ENCODE peak calls at places on chromosomes 12 and 14, in six cellular contexts. Q, T, Z, O, A and B are unnamed samples.

GRCh38 chr12:103728323-103728722 is 112.7 kb downstream of the NT5DC3 start:
- DNase-seq in Z (no peak), Q (no peak), T (no peak), O (no peak), A (peak), B (no peak)

GRCh38 chr14:80798878-80799277 is 142.7 kb downstream of the CEP128 start:
- DNase-seq in Z (no peak), A (no peak), T (no peak), O (no peak), Q (no peak), B (no peak)

GRCh38 chr12:9276990-9277389 is 68.8 kb upstream of the PZP start:
- DNase-seq in A (no peak), T (no peak), Q (no peak), Z (no peak), O (no peak), B (no peak)

GRCh38 chr12:96986883-96987523 is 79.9 kb downstream of the NEDD1 start:
- DNase-seq in Q (no peak), A (no peak), Z (no peak), T (no peak), O (peak), B (no peak)

GRCh38 chr12:1439687-1440086 is 154.7 kb downstream of the FBXL14 start:
- DNase-seq in Z (no peak), T (no peak), A (no peak), O (no peak), Q (no peak), B (no peak)

GRCh38 chr12:51972849-51973273 is 21.4 kb downstream of the ACVR1B start:
- DNase-seq in O (no peak), Z (peak), Q (no peak), T (peak), A (peak), B (peak)

GRCh38 chr12:104351023-104351983 is 47.8 kb downstream of the EID3 start:
- DNase-seq in A (no peak), Q (no peak), Z (no peak), T (no peak), O (no peak), B (no peak)

GRCh38 chr12:83805137-83805818 is 1107.3 kb downstream of the SLC6A15 start:
- DNase-seq in Z (no peak), T (no peak), Q (no peak), A (no peak), O (no peak), B (no peak)

GRCh38 chr12:122227341-122227740 is 1.5 kb upstream of the DIABLO start:
- DNase-seq in O (no peak), T (no peak), Z (no peak), Q (no peak), A (no peak), B (no peak)

GRCh38 chr12:54191550-54192022 is 2.8 kb upstream of the SMUG1 start:
- DNase-seq in A (peak), T (peak), Z (peak), O (peak), Q (no peak), B (no peak)

GRCh38 chr12:117139025-117139717 is 40.0 kb upstream of the TESC start:
- DNase-seq in T (no peak), Z (no peak), A (no peak), Q (no peak), O (no peak), B (no peak)

GRCh38 chr14:106308839-106309389 is 782.5 kb downstream of the TMEM121 start:
- DNase-seq in T (no peak), Q (peak), A (no peak), O (peak), Z (peak), B (no peak)

GRCh38 chr14:103724116-103724515 is 8.5 kb downstream of the ZFYVE21 start:
- DNase-seq in A (no peak), O (no peak), T (no peak), Q (no peak), Z (peak), B (no peak)

GRCh38 chr12:124140889-124141550 is 153.9 kb upstream of the RFLNA start:
- DNase-seq in A (no peak), T (no peak), Z (no peak), O (no peak), Q (no peak), B (no peak)

GRCh38 chr12:65327207-65328076 is 49.0 kb downstream of the MSRB3 start:
- DNase-seq in Q (no peak), O (no peak), T (no peak), A (peak), Z (no peak), B (no peak)

GRCh38 chr14:103014466-103015319 is 42.7 kb downstream of the CDC42BPB start:
- DNase-seq in Q (no peak), O (no peak), Z (no peak), T (peak), A (no peak), B (no peak)

GRCh38 chr12:51850933-51851244 is 2.4 kb upstream of the FIGNL2 start:
- DNase-seq in A (no peak), T (no peak), Z (no peak), O (no peak), Q (no peak), B (no peak)

GRCh38 chr12:119980247-119980646 is 8.8 kb upstream of the BICDL1 start:
- DNase-seq in A (no peak), O (no peak), Q (no peak), T (no peak), Z (no peak), B (no peak)

GRCh38 chr12:64181504-64182291 is 40.4 kb downstream of the KICS2 start:
- DNase-seq in O (peak), Q (no peak), T (peak), A (peak), Z (no peak), B (peak)

GRCh38 chr14:61107148-61107641 is 126.2 kb downstream of the SLC38A6 start:
- DNase-seq in Z (peak), T (no peak), A (no peak), O (no peak), Q (no peak), B (no peak)

GRCh38 chr14:95470942-95471499 is 45.4 kb downstream of the SYNE3 start:
- DNase-seq in Q (no peak), T (no peak), O (no peak), A (no peak), Z (no peak), B (no peak)

GRCh38 chr14:51205486-51205885 is 34.6 kb upstream of the TMX1 start:
- DNase-seq in Q (no peak), O (no peak), A (no peak), Z (no peak), T (no peak), B (no peak)

GRCh38 chr14:59086241-59086899 is 102.1 kb upstream of the DAAM1 start:
- DNase-seq in T (no peak), Z (no peak), Q (no peak), O (no peak), A (peak), B (no peak)

GRCh38 chr12:128798543-128799341 is 25.0 kb downstream of the SLC15A4 start:
- DNase-seq in A (no peak), O (peak), Q (no peak), T (no peak), Z (no peak), B (no peak)

GRCh38 chr12:2510066-2510465 is 284.7 kb upstream of the FKBP4 start:
- DNase-seq in Q (no peak), Z (peak), O (no peak), A (no peak), T (no peak), B (no peak)

GRCh38 chr12:28568083-28568482 is 377.8 kb downstream of the CCDC91 start:
- DNase-seq in A (peak), T (peak), O (no peak), Q (no peak), Z (no peak), B (peak)

GRCh38 chr12:66662729-66663128 is 16.1 kb downstream of the GRIP1 start:
- DNase-seq in Z (no peak), T (peak), O (no peak), Q (no peak), A (no peak), B (no peak)

GRCh38 chr12:66665416-66665815 is 13.5 kb downstream of the GRIP1 start:
- DNase-seq in T (peak), Q (no peak), O (no peak), A (no peak), Z (no peak), B (no peak)

GRCh38 chr12:66664076-66664475 is 14.8 kb downstream of the GRIP1 start:
- DNase-seq in O (no peak), T (peak), Z (no peak), A (no peak), Q (no peak), B (no peak)

GRCh38 chr12:66663605-66664004 is 15.3 kb downstream of the GRIP1 start:
- DNase-seq in Q (no peak), A (no peak), Z (no peak), T (no peak), O (no peak), B (no peak)

DNA sequence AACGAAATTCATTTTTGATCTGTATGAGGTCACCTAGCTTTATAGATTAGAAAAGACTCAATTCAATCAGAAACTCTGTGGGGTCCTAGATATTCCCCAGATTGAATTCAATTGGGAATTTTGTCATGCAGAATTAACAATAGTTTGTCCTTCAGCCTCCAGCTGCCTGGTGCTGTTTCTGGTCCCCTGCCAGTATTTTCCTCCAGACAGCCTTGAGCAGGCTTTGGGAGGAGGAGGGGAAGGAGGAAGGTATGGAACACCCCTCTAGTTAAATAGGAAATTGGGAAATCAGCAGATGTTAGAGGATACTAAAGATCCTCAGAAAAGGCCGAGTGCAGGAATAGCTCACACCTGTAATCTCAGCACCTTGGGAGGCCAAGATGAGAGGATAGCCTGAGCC is 10.6 kb downstream of the GRIP1 start:
- DNase-seq in T (no peak), Q (no peak), O (no peak), Z (no peak), A (no peak), B (no peak)
- TF ChIP-seq CTCF in T (no peak), Q (no peak), O (no peak), Z (no peak), A (no peak), B (no peak)

DNA sequence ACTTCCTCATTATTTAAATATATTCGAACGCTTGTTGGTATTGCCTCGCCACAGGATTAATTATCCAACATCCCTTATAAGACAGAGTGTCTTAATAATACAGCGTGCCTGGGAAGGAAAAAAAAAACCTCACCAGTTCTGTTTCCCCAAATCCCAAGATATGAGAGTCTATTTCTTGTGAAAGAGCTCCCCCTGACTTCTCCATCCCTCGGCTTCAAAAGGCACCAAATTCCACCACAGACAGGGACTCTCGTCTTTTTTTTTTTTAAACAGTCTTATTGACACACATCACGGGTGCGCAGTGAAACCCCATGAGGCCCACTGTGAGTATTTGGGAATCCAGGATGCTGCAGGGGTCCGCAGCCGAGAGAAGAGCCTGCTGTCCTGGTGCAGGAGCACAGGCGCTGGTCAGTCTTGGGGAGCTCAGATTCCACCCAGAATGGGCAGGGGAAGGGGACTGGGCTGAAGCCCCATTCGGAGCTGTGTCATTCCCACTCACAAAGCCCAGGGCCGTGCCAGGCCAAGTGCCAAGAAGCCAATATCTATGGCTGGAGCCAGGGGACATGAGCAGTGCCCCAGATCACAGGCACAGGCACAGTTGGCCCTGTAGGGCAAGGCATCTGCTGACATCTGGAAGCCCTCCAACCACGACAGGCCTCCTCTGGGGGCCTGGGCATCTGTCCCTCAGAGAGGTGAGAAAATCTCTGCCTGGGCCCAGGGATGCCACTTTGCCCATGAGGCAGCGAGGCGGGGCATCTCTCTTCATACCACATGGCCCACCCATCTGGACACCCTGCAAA is 71.9 kb downstream of the BCL11B start:
- DNase-seq in Z (peak), Q (no peak), O (no peak), A (no peak), T (no peak), B (no peak)
- TF ChIP-seq CTCF in Z (peak), Q (no peak), O (no peak), A (peak), T (no peak), B (peak)

GRCh38 chr12:69779928-69780327 is 41.3 kb downstream of the RAB3IP start:
- DNase-seq in Z (no peak), A (no peak), O (peak), T (peak), Q (no peak), B (no peak)
- TF ChIP-seq CTCF in Z (no peak), A (peak), O (peak), T (peak), Q (peak), B (peak)

DNA sequence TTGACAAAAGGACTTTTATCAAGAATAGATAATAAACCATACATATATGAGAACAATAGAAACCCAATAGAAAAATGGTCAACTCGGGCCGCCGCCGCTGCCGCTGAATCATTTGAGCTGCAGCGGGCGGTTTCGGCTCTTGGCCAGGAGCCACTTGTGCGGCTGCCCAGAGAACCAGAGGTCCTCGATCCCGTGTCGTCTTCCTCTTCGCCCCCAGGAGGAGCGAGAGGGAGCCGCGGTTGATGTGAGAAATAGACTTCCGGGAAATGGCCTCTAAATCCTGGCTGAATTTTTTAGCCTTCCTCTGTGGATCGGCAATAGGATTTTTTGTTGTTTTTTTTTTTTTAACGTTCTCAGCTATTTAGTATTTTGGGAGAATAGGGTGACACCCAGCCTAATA is 44.8 kb downstream of the CPSF6 start:
- DNase-seq in Z (peak), A (no peak), Q (no peak), O (peak), T (peak), B (no peak)
- TF ChIP-seq CTCF in Z (peak), A (peak), Q (no peak), O (no peak), T (no peak), B (peak)

DNA sequence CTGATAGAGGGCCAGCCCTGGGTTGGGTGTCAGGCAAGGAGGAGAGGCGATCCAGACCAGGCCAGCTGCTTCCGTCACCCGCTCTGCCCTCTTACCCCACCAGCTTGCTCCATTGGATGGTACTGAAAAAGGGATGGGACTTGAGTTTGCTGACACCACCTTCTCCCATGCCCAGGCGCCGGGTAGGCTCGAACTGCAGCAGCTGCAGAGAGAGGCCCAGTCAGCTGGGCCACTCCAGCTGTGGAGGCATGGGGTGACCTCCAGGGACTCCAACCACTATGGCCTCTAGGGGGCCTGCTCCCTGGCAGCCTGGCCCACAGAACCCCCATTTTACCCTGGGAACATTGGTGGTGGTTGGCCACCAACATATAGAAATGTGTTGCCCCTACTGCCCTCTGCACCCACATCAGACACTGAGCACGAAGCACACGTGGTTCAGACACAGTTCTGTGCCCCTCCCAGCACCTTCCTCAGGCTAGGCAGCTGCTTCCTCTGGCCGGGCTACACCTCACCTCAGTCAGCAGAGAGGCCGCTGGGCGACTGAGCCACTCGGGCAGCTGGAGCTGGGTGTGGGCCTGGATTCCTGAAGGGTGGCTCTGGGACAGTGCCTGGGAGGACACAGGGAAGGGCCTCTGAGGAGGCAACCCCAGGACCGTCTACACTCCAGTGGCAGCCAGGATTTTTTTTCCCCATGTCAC is 16.0 kb downstream of the RPS6KL1 start:
- DNase-seq in Q (no peak), O (no peak), A (no peak), Z (no peak), T (no peak), B (no peak)
- TF ChIP-seq CTCF in Q (peak), O (no peak), A (peak), Z (no peak), T (no peak), B (peak)